ENCODE peak calls at places on chromosomes 3 and 15, in four cellular contexts. B is omental fat pad, M is astrocyte, C is left ventricle myocardium inferior. V is an unnamed sample.

GRCh38 chr3:184178522-184179138 is 4.0 kb downstream of the AP2M1 start:
- DNase-seq in B (no peak), M (no peak), C (no peak), V (no peak)

GRCh38 chr3:121477589-121477988 is 68.2 kb downstream of the POLQ start:
- DNase-seq in B (no peak), M (peak), C (no peak), V (no peak)

GRCh38 chr3:56131976-56132590 is 336.2 kb downstream of the ERC2 start:
- DNase-seq in B (no peak), M (peak), C (no peak), V (no peak)

GRCh38 chr15:32941823-32942222 is 224.0 kb downstream of the GREM1 start:
- DNase-seq in B (no peak), M (no peak), C (no peak), V (no peak)

GRCh38 chr3:66365023-66365581 is 135.7 kb downstream of the LRIG1 start:
- DNase-seq in B (no peak), M (no peak), C (no peak), V (no peak)

GRCh38 chr3:15977598-15978232 is 179.9 kb upstream of the ANKRD28 start:
- DNase-seq in B (no peak), M (no peak), C (no peak), V (no peak)

GRCh38 chr3:141878812-141879211 is 2.4 kb downstream of the ATP1B3 start:
- DNase-seq in B (no peak), M (no peak), C (no peak), V (no peak)

GRCh38 chr3:27451845-27452244 is 32.3 kb downstream of the SLC4A7 start:
- DNase-seq in B (no peak), M (no peak), C (no peak), V (no peak)

GRCh38 chr15:82530606-82531379 is 9.5 kb downstream of the RPS17 start:
- DNase-seq in B (no peak), M (peak), C (peak), V (peak)

GRCh38 chr3:113910966-113911365 is 36.8 kb upstream of the ZDHHC23 start:
- DNase-seq in B (no peak), M (peak), C (no peak), V (no peak)

GRCh38 chr3:80408322-80408721 is 640.5 kb upstream of the ROBO1 start:
- DNase-seq in B (no peak), M (no peak), C (no peak), V (no peak)

GRCh38 chr3:184337315-184337714 is at the start of gene FAM131A:
- DNase-seq in B (no peak), M (no peak), C (peak), V (peak)

GRCh38 chr15:31019986-31020385 is 28.6 kb upstream of the MTMR10 start:
- DNase-seq in B (no peak), M (peak), C (no peak), V (no peak)

GRCh38 chr15:62241135-62241770 is 76.2 kb upstream of the C2CD4B start:
- DNase-seq in B (no peak), M (no peak), C (no peak), V (no peak)

GRCh38 chr3:128933922-128934253 is 54.5 kb downstream of the ACAD9 start:
- DNase-seq in B (no peak), M (no peak), C (no peak), V (no peak)

GRCh38 chr3:100635273-100635701 is 25.9 kb downstream of the ADGRG7 start:
- DNase-seq in B (no peak), M (no peak), C (no peak), V (no peak)

GRCh38 chr3:100637197-100637631 is 27.8 kb downstream of the ADGRG7 start:
- DNase-seq in B (no peak), M (no peak), C (no peak), V (no peak)

GRCh38 chr3:100629728-100630127 is 20.3 kb downstream of the ADGRG7 start:
- DNase-seq in B (no peak), M (no peak), C (no peak), V (no peak)

GRCh38 chr3:100630664-100631063 is 21.3 kb downstream of the ADGRG7 start:
- DNase-seq in B (no peak), M (no peak), C (no peak), V (no peak)

DNA sequence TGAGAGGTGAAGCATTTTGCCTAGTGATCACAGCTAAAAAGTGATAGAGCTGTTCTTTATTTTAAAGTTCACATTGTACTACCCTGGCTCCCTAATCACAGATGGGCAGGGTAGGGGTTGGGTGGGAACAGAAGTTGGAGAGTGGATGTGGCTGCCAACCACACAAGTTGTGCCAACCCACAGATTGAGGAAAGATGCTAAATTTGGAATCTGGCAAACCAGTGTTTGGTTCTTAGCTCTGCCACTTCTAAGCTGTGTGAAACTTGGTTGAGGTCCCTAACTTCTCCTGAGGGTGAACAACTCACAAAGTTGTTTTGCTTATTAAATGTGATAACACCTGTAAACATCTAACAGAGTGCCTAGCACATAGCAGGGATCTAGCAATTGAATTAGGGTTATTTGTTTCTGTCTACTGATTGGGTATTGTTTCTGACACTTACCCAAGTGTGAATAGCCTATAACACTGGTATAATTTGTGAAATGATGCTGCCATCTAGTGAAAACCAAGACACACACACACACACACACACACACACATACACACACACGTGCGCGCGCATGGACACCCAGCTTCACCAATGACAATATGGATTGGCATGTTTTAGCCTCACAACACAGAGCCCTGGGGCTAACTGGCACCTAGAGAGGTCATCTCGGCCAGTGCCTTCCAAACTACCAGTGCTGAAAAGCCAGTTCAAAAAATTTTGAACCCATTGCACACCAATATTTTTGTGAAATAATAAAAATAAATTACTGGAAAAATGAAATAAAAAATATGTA is 25.3 kb downstream of the ADGRG7 start:
- DNase-seq in B (no peak), M (no peak), C (no peak), V (no peak)
- TF ChIP-seq CTCF in B (no peak), M (peak), C (no peak), V (no peak)

GRCh38 chr3:112013058-112013783 is 14.5 kb downstream of the TAGLN3 start:
- DNase-seq in B (peak), M (peak), C (peak), V (peak)
- TF ChIP-seq CTCF in B (no peak), M (peak), C (peak), V (peak)

DNA sequence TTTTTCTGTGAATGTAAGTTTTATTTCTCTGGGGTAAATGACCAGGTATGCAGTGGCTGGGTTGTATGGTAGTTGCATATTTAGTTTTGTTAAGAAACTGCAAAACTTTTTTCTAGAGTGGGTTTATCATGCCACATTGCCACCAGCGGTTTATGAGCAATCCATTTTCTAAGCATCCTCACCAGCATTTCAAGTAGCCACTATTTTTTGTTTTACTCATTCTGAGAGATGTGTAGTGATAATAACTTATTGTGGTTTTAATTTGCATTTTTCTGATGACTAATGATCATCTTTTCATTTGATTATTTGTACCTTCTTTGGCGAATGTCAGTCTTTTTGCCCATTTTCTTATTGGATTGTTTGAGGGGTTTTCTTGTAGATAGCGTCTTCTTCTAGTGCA is 56.2 kb downstream of the SPRED1 start:
- DNase-seq in B (no peak), M (no peak), C (no peak), V (no peak)
- TF ChIP-seq CTCF in B (no peak), M (no peak), C (no peak), V (no peak)

GRCh38 chr3:87307805-87308204 is 31.4 kb upstream of the POU1F1 start:
- DNase-seq in B (no peak), M (no peak), C (no peak), V (no peak)
- TF ChIP-seq CTCF in B (no peak), M (peak), C (no peak), V (no peak)

GRCh38 chr15:80637747-80638146 is 57.4 kb upstream of the ABHD17C start:
- DNase-seq in B (no peak), M (no peak), C (no peak), V (no peak)

GRCh38 chr15:80635953-80636352 is 59.2 kb upstream of the ABHD17C start:
- DNase-seq in B (no peak), M (no peak), C (peak), V (no peak)

GRCh38 chr15:80630981-80631380 is 64.1 kb upstream of the ABHD17C start:
- DNase-seq in B (no peak), M (no peak), C (no peak), V (no peak)

GRCh38 chr15:80636675-80637074 is 58.4 kb upstream of the ABHD17C start:
- DNase-seq in B (no peak), M (no peak), C (no peak), V (no peak)

DNA sequence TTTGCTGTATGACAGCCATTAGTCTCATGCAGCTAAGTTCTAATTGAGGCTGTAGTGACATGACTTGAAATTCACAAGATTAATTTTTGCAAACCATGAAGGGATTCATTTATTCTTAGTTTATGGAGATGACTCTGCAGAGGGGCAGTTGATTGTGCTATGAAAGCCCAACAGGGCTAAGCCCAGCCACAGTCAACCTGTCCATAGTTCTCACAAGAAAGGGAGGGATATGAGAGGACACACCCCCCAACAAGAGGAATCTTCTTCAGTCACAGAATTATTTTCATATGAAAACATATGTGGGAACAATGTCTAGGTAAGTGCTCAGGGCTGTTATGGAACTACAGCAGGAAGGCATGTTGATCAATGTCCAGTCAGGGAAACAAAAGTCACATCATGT is 61.9 kb upstream of the ABHD17C start:
- DNase-seq in B (no peak), M (no peak), C (no peak), V (no peak)
- TF ChIP-seq CTCF in B (no peak), M (no peak), C (no peak), V (no peak)